ENCODE peak calls at places on chromosome 5, in four cellular contexts. I, O, W and S are unnamed samples.

GRCh38 chr5:91362935-91363334 is 20.2 kb downstream of the ARRDC3 start:
- DNase-seq in I (no peak), O (no peak), W (no peak), S (no peak)

GRCh38 chr5:38680094-38680765 is 123.8 kb upstream of the LIFR start:
- DNase-seq in I (no peak), O (no peak), W (no peak), S (no peak)

GRCh38 chr5:91207248-91207647 is 175.9 kb downstream of the ARRDC3 start:
- DNase-seq in I (no peak), O (no peak), W (no peak), S (no peak)

GRCh38 chr5:179151521-179152118 is 91.4 kb downstream of the ZNF354C start:
- DNase-seq in I (no peak), O (no peak), W (peak), S (no peak)

GRCh38 chr5:151274666-151275065 is 21.7 kb downstream of the GM2A start:
- DNase-seq in I (no peak), O (no peak), W (no peak), S (no peak)

GRCh38 chr5:36561596-36561995 is 44.8 kb upstream of the SLC1A3 start:
- DNase-seq in I (no peak), O (no peak), W (no peak), S (no peak)

GRCh38 chr5:154422298-154422697 is 23.5 kb upstream of the SAP30L start:
- DNase-seq in I (no peak), O (no peak), W (no peak), S (no peak)

GRCh38 chr5:139246394-139246793 is 47.1 kb upstream of the MATR3 start:
- DNase-seq in I (no peak), O (no peak), W (no peak), S (no peak)

GRCh38 chr5:113246371-113246870 is 188.4 kb downstream of the TSSK1B start:
- DNase-seq in I (peak), O (no peak), W (peak), S (no peak)

GRCh38 chr5:74201334-74202081 is 439.0 kb downstream of the ENC1 start:
- DNase-seq in I (peak), O (no peak), W (no peak), S (peak)

GRCh38 chr5:150496534-150496933 is 11.4 kb upstream of the NDST1 start:
- DNase-seq in I (no peak), O (no peak), W (no peak), S (no peak)

GRCh38 chr5:69492391-69493234 is at the start of gene OCLN:
- DNase-seq in I (no peak), O (peak), W (no peak), S (no peak)

GRCh38 chr5:926416-927171 is 33.9 kb downstream of the TRIP13 start:
- DNase-seq in I (no peak), O (no peak), W (peak), S (no peak)

GRCh38 chr5:35205186-35205585 is 25.1 kb downstream of the PRLR start:
- DNase-seq in I (no peak), O (no peak), W (no peak), S (no peak)

GRCh38 chr5:72523960-72524582 is 16.9 kb upstream of the ZNF366 start:
- DNase-seq in I (peak), O (no peak), W (no peak), S (no peak)

GRCh38 chr5:166347051-166347450 is 1944.4 kb upstream of the WWC1 start:
- DNase-seq in I (no peak), O (no peak), W (no peak), S (no peak)

GRCh38 chr5:95712347-95712958 is 18.7 kb upstream of the RHOBTB3 start:
- DNase-seq in I (no peak), O (no peak), W (no peak), S (no peak)

GRCh38 chr5:138935466-138935865 is 60.3 kb upstream of the LRRTM2 start:
- DNase-seq in I (no peak), O (no peak), W (no peak), S (no peak)

GRCh38 chr5:10484774-10485141 is 43.1 kb downstream of the ROPN1L start:
- DNase-seq in I (no peak), O (no peak), W (no peak), S (no peak)

GRCh38 chr5:1538741-1539392 is 15.1 kb upstream of the LPCAT1 start:
- DNase-seq in I (no peak), O (no peak), W (peak), S (no peak)

GRCh38 chr5:39106332-39106731 is 32.1 kb upstream of the RICTOR start:
- DNase-seq in I (no peak), O (no peak), W (no peak), S (no peak)

GRCh38 chr5:131745155-131745554 is 51.7 kb downstream of the FNIP1 start:
- DNase-seq in I (no peak), O (no peak), W (no peak), S (no peak)

GRCh38 chr5:131746423-131746822 is 50.4 kb downstream of the FNIP1 start:
- DNase-seq in I (no peak), O (no peak), W (no peak), S (no peak)

GRCh38 chr5:131749138-131749537 is 47.7 kb downstream of the FNIP1 start:
- DNase-seq in I (no peak), O (no peak), W (no peak), S (no peak)

GRCh38 chr5:131747180-131748105 is 49.4 kb downstream of the FNIP1 start:
- DNase-seq in I (no peak), O (no peak), W (no peak), S (no peak)

GRCh38 chr5:131745594-131746175 is 51.1 kb downstream of the FNIP1 start:
- DNase-seq in I (no peak), O (no peak), W (no peak), S (no peak)
- TF ChIP-seq EP300 in I (no peak), O (no peak), W (no peak), S (no peak)

GRCh38 chr5:174425964-174426290 is 298.5 kb upstream of the MSX2 start:
- DNase-seq in I (no peak), O (no peak), W (no peak), S (no peak)

GRCh38 chr5:174425271-174425963 is 299.0 kb upstream of the MSX2 start:
- DNase-seq in I (no peak), O (no peak), W (no peak), S (peak)

GRCh38 chr5:174426388-174426787 is 298.0 kb upstream of the MSX2 start:
- DNase-seq in I (no peak), O (no peak), W (no peak), S (peak)

GRCh38 chr5:174423538-174423937 is 300.8 kb upstream of the MSX2 start:
- DNase-seq in I (no peak), O (no peak), W (no peak), S (peak)

DNA sequence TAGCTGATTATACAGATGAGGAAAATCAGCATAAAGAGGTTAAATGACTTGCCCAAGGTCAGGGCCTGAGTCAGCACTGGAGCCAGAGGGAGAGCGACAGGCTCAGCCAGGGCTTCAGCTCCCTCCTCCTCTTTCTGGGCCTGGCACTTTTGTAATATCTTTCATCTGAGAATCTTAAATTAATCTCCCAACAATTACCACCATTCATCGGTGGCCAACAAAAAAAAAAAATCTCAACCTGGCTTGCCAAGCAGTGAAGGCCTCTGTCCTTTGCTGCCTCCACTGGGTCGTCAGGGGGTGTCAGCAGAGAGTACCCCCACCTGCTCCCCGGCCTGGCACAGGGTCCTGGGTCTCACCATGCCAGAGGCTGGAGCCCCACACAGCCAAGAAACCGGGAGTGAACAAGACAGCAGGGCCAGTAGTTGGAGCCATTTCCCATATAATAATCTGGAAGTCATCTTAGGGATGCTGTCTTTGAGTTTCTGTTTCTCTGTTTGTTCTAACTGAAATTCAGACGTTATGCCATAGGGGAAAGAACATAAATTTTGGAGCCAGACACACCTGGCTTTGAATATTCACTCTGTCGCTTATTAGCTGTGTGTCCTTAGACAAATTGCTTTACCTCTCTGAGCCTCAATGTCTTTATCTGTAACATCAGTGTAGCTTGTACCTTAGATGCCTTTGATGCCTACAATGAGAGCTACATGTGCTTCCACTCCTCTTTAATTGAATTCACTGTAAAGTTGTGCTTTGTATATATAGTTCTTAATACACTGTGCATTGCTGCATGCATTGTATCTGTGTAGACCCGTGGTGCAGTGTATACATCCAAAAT is 299.9 kb upstream of the MSX2 start:
- DNase-seq in I (no peak), O (no peak), W (no peak), S (peak)
- TF ChIP-seq CTCF in I (no peak), O (no peak), W (no peak), S (no peak)

GRCh38 chr5:174622067-174622466 is 102.3 kb upstream of the MSX2 start:
- DNase-seq in I (no peak), O (no peak), W (no peak), S (no peak)
- H3K27ac ChIP-seq in I (no peak), O (no peak), W (no peak), S (no peak)

GRCh38 chr5:5979362-5979760 is 399.0 kb downstream of the MED10 start:
- DNase-seq in I (no peak), O (no peak), W (no peak), S (peak)
- TF ChIP-seq EP300 in I (no peak), O (no peak), W (no peak), S (no peak)

GRCh38 chr5:147188200-147189108 is 46.4 kb upstream of the STK32A start:
- DNase-seq in I (peak), O (peak), W (no peak), S (no peak)

GRCh38 chr5:147190236-147190815 is 44.5 kb upstream of the STK32A start:
- DNase-seq in I (no peak), O (no peak), W (no peak), S (no peak)

GRCh38 chr5:147189109-147189424 is 45.8 kb upstream of the STK32A start:
- DNase-seq in I (no peak), O (no peak), W (no peak), S (no peak)

GRCh38 chr5:147193123-147193522 is 41.7 kb upstream of the STK32A start:
- DNase-seq in I (no peak), O (no peak), W (no peak), S (no peak)

DNA sequence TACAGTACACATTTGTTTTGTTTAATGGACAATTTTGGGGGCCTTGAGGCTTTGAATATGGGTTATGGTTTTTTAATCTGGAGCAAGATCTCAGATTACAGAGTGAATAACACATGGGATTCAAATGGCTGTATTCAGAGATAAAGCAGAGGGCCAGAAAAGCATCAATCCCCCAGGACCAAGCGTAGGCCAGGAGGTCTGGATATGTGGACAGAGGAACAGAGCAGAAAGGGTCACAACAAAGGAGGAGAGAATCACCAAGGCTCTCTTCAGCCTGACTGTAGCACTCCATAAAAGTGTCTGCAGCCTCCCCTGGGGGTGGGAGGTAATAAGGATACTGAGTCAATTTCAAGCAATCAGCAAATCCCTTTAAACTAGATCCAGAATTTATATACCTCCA is 47.7 kb upstream of the STK32A start:
- DNase-seq in I (no peak), O (no peak), W (no peak), S (no peak)
- TF ChIP-seq CTCF in I (no peak), O (no peak), W (no peak), S (no peak)

DNA sequence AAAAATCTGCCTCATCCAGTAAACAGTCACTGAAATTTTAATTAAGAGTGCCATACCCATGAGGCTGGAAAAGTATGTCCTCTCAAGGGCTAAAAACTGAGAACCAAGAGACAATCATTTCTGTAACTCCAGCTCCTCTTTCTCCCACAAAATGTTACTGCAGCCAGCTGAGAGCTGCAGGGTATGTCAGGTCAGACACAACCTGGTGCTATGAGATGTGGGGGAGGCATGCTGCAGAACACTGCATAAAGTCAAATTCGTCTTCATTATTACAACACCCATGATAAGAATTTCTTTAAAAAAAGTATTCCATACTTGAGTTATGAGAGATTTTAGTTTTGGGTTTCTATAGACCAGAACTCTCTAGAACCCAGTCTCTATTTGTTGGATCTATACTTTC is 162.2 kb downstream of the CDC42SE2 start:
- DNase-seq in I (no peak), O (no peak), W (no peak), S (no peak)
- H3K27ac ChIP-seq in I (no peak), O (no peak), W (no peak), S (no peak)

GRCh38 chr5:118987988-118988945 is at the start of gene DTWD2:
- DNase-seq in I (peak), O (peak), W (peak), S (peak)
- TF ChIP-seq EP300 in I (peak), O (no peak), W (no peak), S (no peak)

DNA sequence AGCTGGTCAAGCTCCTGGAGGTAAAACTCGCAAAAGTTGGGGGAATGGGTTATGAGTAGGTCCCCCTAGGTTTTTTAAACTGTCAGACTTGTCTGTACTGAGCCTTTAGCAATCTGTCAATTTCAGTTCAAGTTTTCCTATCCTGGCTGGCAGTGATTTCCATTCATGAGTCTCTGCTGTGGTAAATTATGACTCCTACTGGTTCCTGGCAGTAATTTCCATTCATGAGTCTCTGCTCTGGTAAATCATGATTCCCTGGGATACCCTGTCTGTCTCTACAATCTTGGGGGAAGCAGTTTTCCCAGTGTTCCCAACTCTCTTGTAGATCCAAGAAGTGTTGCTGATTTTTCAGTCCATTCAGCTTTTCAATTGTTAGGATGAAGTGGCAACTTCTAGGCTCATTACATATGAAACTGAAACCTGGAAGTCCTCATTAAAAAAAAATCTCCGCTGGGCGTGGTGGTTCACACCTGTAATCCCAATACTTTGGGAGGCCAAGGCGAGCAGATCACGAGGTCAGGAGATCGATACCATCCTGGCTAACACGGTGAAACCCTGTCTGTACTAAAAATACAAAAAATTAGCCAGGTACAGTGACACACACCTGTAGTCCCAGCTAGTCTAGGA is 91.3 kb upstream of the GPBP1 start:
- DNase-seq in I (no peak), O (no peak), W (no peak), S (no peak)
- TF ChIP-seq CTCF in I (no peak), O (peak), W (peak), S (no peak)

GRCh38 chr5:172722309-172722815 is 48.6 kb downstream of the DUSP1 start:
- DNase-seq in I (no peak), O (no peak), W (no peak), S (no peak)
- H3K27ac ChIP-seq in I (peak), O (no peak), W (peak), S (peak)